ENCODE peak calls at places on chromosomes 11 and 22, in six cellular contexts. J is left ventricle myocardium inferior, P is neuronal stem cell, F is tibial nerve, Y is heart left ventricle, A is endodermal cell. K is an unnamed sample.

GRCh38 chr22:38452373-38453064 is 2.5 kb downstream of the KCNJ4 start:
- DNase-seq in J (peak; percentile 76), P (no peak), F (no peak), Y (peak; percentile 78), A (peak; percentile 57), K (peak; percentile 53)

GRCh38 chr11:105245781-105246315 is 106.3 kb upstream of the CARD18 start:
- DNase-seq in J (no peak), P (no peak), F (no peak), Y (no peak), A (no peak), K (no peak)

GRCh38 chr11:76181371-76181770 is 24.9 kb downstream of the WNT11 start:
- DNase-seq in J (no peak), P (no peak), F (no peak), Y (no peak), A (no peak), K (no peak)

GRCh38 chr22:29205598-29206371 is at the start of gene EMID1:
- DNase-seq in J (peak; percentile 37), P (peak; percentile 46), F (no peak), Y (peak; percentile 73), A (peak; percentile 85), K (peak; percentile 43)

GRCh38 chr11:122976734-122977454 is 4.7 kb downstream of the BSX start:
- DNase-seq in J (no peak), P (peak; percentile 39), F (no peak), Y (no peak), A (peak; percentile 87), K (no peak)

GRCh38 chr11:8049084-8049483 is 31.9 kb upstream of the TUB start:
- DNase-seq in J (no peak), P (no peak), F (no peak), Y (no peak), A (no peak), K (no peak)

GRCh38 chr11:41498726-41499125 is 39.3 kb upstream of the LRRC4C start:
- DNase-seq in J (no peak), P (no peak), F (no peak), Y (no peak), A (no peak), K (peak; percentile 42)

GRCh38 chr22:43365715-43366440 is 22.7 kb upstream of the SCUBE1 start:
- DNase-seq in J (no peak), P (no peak), F (no peak), Y (no peak), A (no peak), K (no peak)

GRCh38 chr11:44690651-44691050 is 36.1 kb upstream of the TSPAN18 start:
- DNase-seq in J (no peak), P (no peak), F (no peak), Y (no peak), A (no peak), K (no peak)

GRCh38 chr11:61870429-61871039 is 20.8 kb downstream of the FADS3 start:
- DNase-seq in J (no peak), P (no peak), F (no peak), Y (no peak), A (no peak), K (peak; percentile 50)

GRCh38 chr11:134536219-134536618 is 124.2 kb upstream of the B3GAT1 start:
- DNase-seq in J (no peak), P (no peak), F (no peak), Y (no peak), A (no peak), K (no peak)

GRCh38 chr11:77547863-77548551 is 41.7 kb upstream of the AQP11 start:
- DNase-seq in J (no peak), P (peak; percentile 56), F (no peak), Y (no peak), A (peak; percentile 83), K (peak; percentile 81)

GRCh38 chr11:1652778-1653540 is 23.4 kb downstream of the KRTAP5-5 start:
- DNase-seq in J (peak; percentile 72), P (peak; percentile 78), F (peak; percentile 68), Y (peak; percentile 89), A (peak; percentile 91), K (peak; percentile 79)

GRCh38 chr11:75450826-75451783 is 18.1 kb upstream of the KLHL35 start:
- DNase-seq in J (no peak), P (no peak), F (no peak), Y (peak; percentile 55), A (peak; percentile 92), K (peak; percentile 32)

GRCh38 chr11:64518928-64519327 is 72.1 kb upstream of the SLC22A12 start:
- DNase-seq in J (no peak), P (no peak), F (no peak), Y (no peak), A (no peak), K (no peak)

GRCh38 chr11:121687961-121688566 is 235.3 kb upstream of the SORL1-AS1 start:
- DNase-seq in J (no peak), P (no peak), F (no peak), Y (no peak), A (peak; percentile 74), K (peak; percentile 70)

GRCh38 chr11:76604652-76605241 is 65.8 kb downstream of the LRRC32 start:
- DNase-seq in J (peak; percentile 69), P (no peak), F (no peak), Y (peak; percentile 78), A (no peak), K (no peak)

GRCh38 chr11:35359321-35360058 is 59.9 kb downstream of the SLC1A2 start:
- DNase-seq in J (no peak), P (no peak), F (no peak), Y (no peak), A (no peak), K (no peak)

GRCh38 chr22:37623075-37624016 is 14.7 kb downstream of the GGA1 start:
- DNase-seq in J (peak; percentile 66), P (peak; percentile 75), F (no peak), Y (peak; percentile 84), A (peak; percentile 94), K (peak; percentile 68)

GRCh38 chr11:73946798-73947458 is 3.9 kb upstream of the DNAJB13 start:
- DNase-seq in J (no peak), P (no peak), F (no peak), Y (no peak), A (no peak), K (no peak)

GRCh38 chr11:45473491-45473890 is 187.3 kb upstream of the SYT13 start:
- DNase-seq in J (no peak), P (no peak), F (no peak), Y (no peak), A (peak; percentile 54), K (no peak)

GRCh38 chr22:35882226-35883027 is 146.2 kb downstream of the RBFOX2 start:
- DNase-seq in J (no peak), P (no peak), F (no peak), Y (no peak), A (no peak), K (peak; percentile 28)

GRCh38 chr11:9577551-9577950 is 4.1 kb downstream of the WEE1 start:
- DNase-seq in J (no peak), P (no peak), F (no peak), Y (no peak), A (no peak), K (peak; percentile 67)

GRCh38 chr11:9574806-9575530 is 1.5 kb downstream of the WEE1 start:
- DNase-seq in J (peak; percentile 30), P (no peak), F (peak; percentile 20), Y (peak; percentile 70), A (peak; percentile 76), K (peak; percentile 90)

GRCh38 chr11:9574556-9574805 is 1.0 kb downstream of the WEE1 start:
- DNase-seq in J (peak; percentile 29), P (no peak), F (no peak), Y (peak; percentile 66), A (peak; percentile 58), K (peak; percentile 55)

GRCh38 chr11:9575531-9576240 is 2.2 kb downstream of the WEE1 start:
- DNase-seq in J (no peak), P (no peak), F (no peak), Y (no peak), A (no peak), K (no peak)

DNA sequence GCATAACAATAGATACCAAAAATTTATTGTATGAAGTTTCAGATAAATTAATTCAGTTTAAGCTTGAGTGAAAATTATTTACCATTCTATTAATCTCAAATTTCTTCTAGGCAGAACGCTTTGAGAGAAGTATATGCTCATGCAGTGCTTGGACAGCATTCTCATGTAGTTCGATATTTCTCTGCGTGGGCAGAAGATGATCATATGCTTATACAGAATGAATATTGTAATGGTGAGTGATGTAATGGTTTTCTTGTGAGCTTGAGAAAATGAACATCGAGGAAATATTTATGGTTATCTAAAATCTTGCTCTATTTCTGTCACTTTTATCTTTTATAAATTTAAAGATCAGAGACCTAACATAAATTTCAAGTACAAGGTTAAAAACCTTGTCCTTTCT is 3.6 kb downstream of the WEE1 start:
- DNase-seq in J (no peak), P (no peak), F (no peak), Y (no peak), A (no peak), K (peak; percentile 58)
- H3K4me3 ChIP-seq in J (peak overlapping the region; percentile 84), P (peak overlapping the region; percentile 91), F (no peak overlapping the region), Y (peak overlapping the region; percentile 77), A (peak overlapping the region; percentile 98), K (peak overlapping the region; percentile 53)

GRCh38 chr22:27621671-27622070 is 179.9 kb downstream of the MN1 start:
- DNase-seq in J (no peak), P (no peak), F (no peak), Y (no peak), A (no peak), K (no peak)
- H3K4me1 ChIP-seq in J (no peaks in the 10 kb centered on the region), P (peaks cover 2% of the 10 kb centered on the region), F (no peaks in the 10 kb centered on the region), Y (no peaks in the 10 kb centered on the region), A (peaks cover 4% of the 10 kb centered on the region), K (no peaks in the 10 kb centered on the region)

DNA sequence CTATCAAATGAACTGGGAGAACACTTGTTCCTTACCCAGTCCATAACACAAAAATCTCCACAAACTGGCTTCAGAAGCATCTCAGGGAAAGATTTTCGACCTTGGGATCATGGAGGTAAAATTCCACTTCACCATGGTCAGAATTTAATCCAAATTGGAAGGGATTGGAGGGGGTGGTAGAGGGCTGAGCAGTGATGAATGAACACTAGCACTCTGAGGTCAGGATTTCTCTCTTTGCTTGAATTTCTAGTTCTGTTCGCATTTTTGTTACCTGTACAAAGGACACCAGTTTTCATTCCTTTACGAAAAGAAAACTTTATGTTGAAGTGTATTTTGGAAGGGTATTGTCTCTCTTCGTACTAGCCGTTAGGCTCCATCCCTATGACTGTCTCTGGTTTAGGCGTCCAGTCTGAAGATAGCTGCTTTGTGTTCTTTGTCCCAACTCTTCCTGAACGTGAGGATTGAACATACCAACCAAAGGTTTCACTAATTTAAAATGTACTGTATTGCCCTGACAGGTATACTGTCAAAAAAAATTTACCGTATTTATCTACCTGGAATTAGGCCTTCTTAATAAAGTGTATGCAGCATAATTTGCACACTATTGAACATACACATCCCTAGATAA is 749 bp downstream of the GRAP2 start:
- DNase-seq in J (no peak), P (no peak), F (no peak), Y (no peak), A (no peak), K (no peak)
- H3K4me3 ChIP-seq in J (no peak overlapping the region), P (no peak overlapping the region), F (peak overlapping the region; percentile 7), Y (peak overlapping the region; percentile 7), A (no peak overlapping the region), K (no peak overlapping the region)

GRCh38 chr11:70303070-70303469 is 32.6 kb downstream of the PPFIA1 start:
- DNase-seq in J (no peak), P (no peak), F (no peak), Y (no peak), A (no peak), K (peak; percentile 72)

GRCh38 chr11:70305501-70305900 is 35.0 kb downstream of the PPFIA1 start:
- DNase-seq in J (no peak), P (no peak), F (no peak), Y (no peak), A (no peak), K (no peak)

GRCh38 chr11:70302086-70302752 is 31.7 kb downstream of the PPFIA1 start:
- DNase-seq in J (no peak), P (no peak), F (no peak), Y (no peak), A (no peak), K (no peak)

GRCh38 chr11:70306586-70307033 is 36.1 kb downstream of the PPFIA1 start:
- DNase-seq in J (no peak), P (no peak), F (no peak), Y (no peak), A (no peak), K (no peak)

GRCh38 chr11:70304208-70304603 is 33.7 kb downstream of the PPFIA1 start:
- DNase-seq in J (no peak), P (no peak), F (no peak), Y (no peak), A (no peak), K (no peak)
- H3K4me1 ChIP-seq in J (peaks cover 27% of the 10 kb centered on the region), P (no peaks in the 10 kb centered on the region), F (peaks cover 32% of the 10 kb centered on the region), Y (peaks cover 16% of the 10 kb centered on the region), A (peaks cover 9% of the 10 kb centered on the region), K (no peaks in the 10 kb centered on the region)